ENCODE peak calls at places on chromosomes 12 and 14, in four cellular contexts. One of them, this sample, is unnamed.

GRCh38 chr14:73742520-73743238 is 28.5 kb upstream of the PNMA1 start:
- DNase-seq in GM12878: no peak
- DNase-seq in H1: no peak
- DNase-seq in HepG2: no peak
- DNase-seq in this sample: no peak

GRCh38 chr14:87229131-87229530 is 763.9 kb downstream of the GALC start:
- DNase-seq in GM12878: no peak
- DNase-seq in H1: no peak
- DNase-seq in HepG2: no peak
- DNase-seq in this sample: no peak

GRCh38 chr12:56751712-56752598 is at the start of gene PRIM1:
- DNase-seq in GM12878: peak; percentile 54
- DNase-seq in H1: peak; percentile 94
- DNase-seq in HepG2: peak; percentile 65
- DNase-seq in this sample: peak; percentile 82

GRCh38 chr14:67575684-67576083 is 24.4 kb downstream of the PIGH start:
- DNase-seq in GM12878: no peak
- DNase-seq in H1: no peak
- DNase-seq in HepG2: no peak
- DNase-seq in this sample: no peak

GRCh38 chr14:88974991-88975835 is 150.8 kb downstream of the TTC8 start:
- DNase-seq in GM12878: no peak
- DNase-seq in H1: no peak
- DNase-seq in HepG2: no peak
- DNase-seq in this sample: no peak

GRCh38 chr12:89351489-89352241 is 636 bp downstream of the DUSP6 start:
- DNase-seq in GM12878: no peak
- DNase-seq in H1: peak; percentile 67
- DNase-seq in HepG2: no peak
- DNase-seq in this sample: no peak

GRCh38 chr14:74954232-74954946 is 1.0 kb downstream of the PGF start:
- DNase-seq in GM12878: no peak
- DNase-seq in H1: no peak
- DNase-seq in HepG2: peak; percentile 63
- DNase-seq in this sample: no peak

GRCh38 chr14:58738189-58738836 is 100.6 kb downstream of the DACT1 start:
- DNase-seq in GM12878: no peak
- DNase-seq in H1: no peak
- DNase-seq in HepG2: no peak
- DNase-seq in this sample: no peak

GRCh38 chr14:50344116-50344775 is 32.1 kb downstream of the DMAC2L start:
- DNase-seq in GM12878: peak; percentile 74
- DNase-seq in H1: no peak
- DNase-seq in HepG2: no peak
- DNase-seq in this sample: no peak

GRCh38 chr12:125015680-125016310 is 22.4 kb downstream of the BRI3BP start:
- DNase-seq in GM12878: no peak
- DNase-seq in H1: no peak
- DNase-seq in HepG2: no peak
- DNase-seq in this sample: no peak

GRCh38 chr12:47811581-47812484 is 7.9 kb downstream of the HDAC7 start:
- DNase-seq in GM12878: no peak
- DNase-seq in H1: no peak
- DNase-seq in HepG2: no peak
- DNase-seq in this sample: no peak

GRCh38 chr12:115294443-115295133 is 610.6 kb upstream of the TBX3 start:
- DNase-seq in GM12878: no peak
- DNase-seq in H1: no peak
- DNase-seq in HepG2: no peak
- DNase-seq in this sample: no peak

GRCh38 chr12:4355843-4356327 is 23.6 kb downstream of the FGF23 start:
- DNase-seq in GM12878: no peak
- DNase-seq in H1: peak; percentile 99
- DNase-seq in HepG2: peak; percentile 28
- DNase-seq in this sample: peak; percentile 99

GRCh38 chr14:36508418-36509051 is 11.5 kb downstream of the NKX2-1 start:
- DNase-seq in GM12878: no peak
- DNase-seq in H1: peak; percentile 72
- DNase-seq in HepG2: no peak
- DNase-seq in this sample: no peak

GRCh38 chr12:12759234-12759915 is 26.1 kb upstream of the APOLD1 start:
- DNase-seq in GM12878: no peak
- DNase-seq in H1: no peak
- DNase-seq in HepG2: no peak
- DNase-seq in this sample: no peak

GRCh38 chr14:101467181-101467926 is 93.9 kb upstream of the DIO3 start:
- DNase-seq in GM12878: no peak
- DNase-seq in H1: no peak
- DNase-seq in HepG2: no peak
- DNase-seq in this sample: no peak

GRCh38 chr14:52153939-52154338 is 85.1 kb upstream of the NID2 start:
- DNase-seq in GM12878: no peak
- DNase-seq in H1: no peak
- DNase-seq in HepG2: no peak
- DNase-seq in this sample: no peak

GRCh38 chr14:56490379-56490778 is 89.2 kb upstream of the TMEM260 start:
- DNase-seq in GM12878: no peak
- DNase-seq in H1: no peak
- DNase-seq in HepG2: peak; percentile 29
- DNase-seq in this sample: no peak

GRCh38 chr12:93122569-93123091 is 193.5 kb upstream of the EEA1 start:
- DNase-seq in GM12878: no peak
- DNase-seq in H1: no peak
- DNase-seq in HepG2: peak; percentile 81
- DNase-seq in this sample: no peak

GRCh38 chr14:60266021-60266937 is 17.3 kb downstream of the PPM1A start:
- DNase-seq in GM12878: no peak
- DNase-seq in H1: no peak
- DNase-seq in HepG2: peak; percentile 27
- DNase-seq in this sample: no peak

GRCh38 chr12:89706551-89707348 is 1.9 kb downstream of the ATP2B1 start:
- DNase-seq in GM12878: no peak
- DNase-seq in H1: no peak
- DNase-seq in HepG2: no peak
- DNase-seq in this sample: no peak

GRCh38 chr12:43113153-43113552 is 438.9 kb downstream of the ADAMTS20 start:
- DNase-seq in GM12878: no peak
- DNase-seq in H1: no peak
- DNase-seq in HepG2: no peak
- DNase-seq in this sample: no peak

GRCh38 chr14:44565968-44566367 is 58.9 kb upstream of the FSCB start:
- DNase-seq in GM12878: no peak
- DNase-seq in H1: no peak
- DNase-seq in HepG2: no peak
- DNase-seq in this sample: no peak

GRCh38 chr12:6715130-6715529 is 8.7 kb upstream of the COPS7A start:
- DNase-seq in GM12878: no peak
- DNase-seq in H1: no peak
- DNase-seq in HepG2: no peak
- DNase-seq in this sample: no peak

GRCh38 chr12:6722863-6723262 is 983 bp upstream of the COPS7A start:
- DNase-seq in GM12878: no peak
- DNase-seq in H1: no peak
- DNase-seq in HepG2: no peak
- DNase-seq in this sample: no peak

GRCh38 chr12:6716874-6717437 is 6.9 kb upstream of the COPS7A start:
- DNase-seq in GM12878: no peak
- DNase-seq in H1: no peak
- DNase-seq in HepG2: no peak
- DNase-seq in this sample: no peak
- H3K4me3 ChIP-seq in GM12878: no peak overlapping the region
- H3K4me3 ChIP-seq in H1: no peak overlapping the region
- H3K4me3 ChIP-seq in HepG2: no peak overlapping the region
- H3K4me3 ChIP-seq in this sample: no peak overlapping the region

GRCh38 chr14:47284283-47284682 is 391.1 kb downstream of the MDGA2 start:
- DNase-seq in GM12878: no peak
- DNase-seq in H1: no peak
- DNase-seq in HepG2: no peak
- DNase-seq in this sample: no peak

GRCh38 chr14:47273939-47274338 is 401.5 kb downstream of the MDGA2 start:
- DNase-seq in GM12878: no peak
- DNase-seq in H1: no peak
- DNase-seq in HepG2: no peak
- DNase-seq in this sample: no peak

GRCh38 chr14:47277703-47278102 is 397.7 kb downstream of the MDGA2 start:
- DNase-seq in GM12878: no peak
- DNase-seq in H1: no peak
- DNase-seq in HepG2: no peak
- DNase-seq in this sample: no peak

GRCh38 chr14:47276931-47277330 is 398.5 kb downstream of the MDGA2 start:
- DNase-seq in GM12878: no peak
- DNase-seq in H1: no peak
- DNase-seq in HepG2: no peak
- DNase-seq in this sample: no peak

DNA sequence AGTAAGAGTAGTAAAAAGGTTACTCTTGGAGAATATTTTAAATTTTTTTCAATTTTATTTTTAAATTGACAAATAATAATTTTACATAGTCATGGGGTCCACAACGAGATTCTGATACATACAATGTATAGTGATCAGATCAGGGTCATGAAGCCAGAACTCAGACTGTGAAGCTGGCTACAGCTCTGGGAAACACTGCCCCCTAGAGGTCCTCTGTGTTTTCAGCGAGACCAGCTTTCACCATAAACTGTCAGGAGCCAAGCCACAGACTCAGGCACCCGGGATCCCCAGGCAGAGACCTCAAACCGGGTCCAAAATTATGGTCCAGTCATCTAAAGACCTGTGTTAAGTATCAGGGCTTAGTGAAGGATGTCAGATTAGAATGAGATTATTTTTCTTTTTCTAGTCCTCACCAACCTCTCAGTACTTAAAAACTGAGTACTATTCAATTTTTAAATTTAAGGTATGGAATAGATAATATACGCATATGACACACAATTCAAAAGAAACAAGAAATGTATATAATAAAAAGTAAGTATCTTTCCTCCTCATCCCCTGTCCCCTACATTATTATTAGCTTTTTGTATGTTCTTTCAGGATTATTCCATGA is 397.1 kb downstream of the MDGA2 start:
- DNase-seq in GM12878: no peak
- DNase-seq in H1: peak; percentile 82
- DNase-seq in HepG2: peak; percentile 11
- DNase-seq in this sample: peak; percentile 44
- TF ChIP-seq SUZ12 in GM12878: no peak
- TF ChIP-seq SUZ12 in H1: no peak
- TF ChIP-seq SUZ12 in HepG2: no peak
- TF ChIP-seq SUZ12 in this sample: no peak

GRCh38 chr12:76946451-76946850 is 67.6 kb upstream of the CSRP2 start:
- DNase-seq in GM12878: no peak
- DNase-seq in H1: no peak
- DNase-seq in HepG2: no peak
- DNase-seq in this sample: no peak

GRCh38 chr12:76943004-76943403 is 64.2 kb upstream of the CSRP2 start:
- DNase-seq in GM12878: no peak
- DNase-seq in H1: no peak
- DNase-seq in HepG2: no peak
- DNase-seq in this sample: no peak

GRCh38 chr12:76944892-76945291 is 66.1 kb upstream of the CSRP2 start:
- DNase-seq in GM12878: no peak
- DNase-seq in H1: no peak
- DNase-seq in HepG2: no peak
- DNase-seq in this sample: no peak

GRCh38 chr12:76945867-76946266 is 67.0 kb upstream of the CSRP2 start:
- DNase-seq in GM12878: no peak
- DNase-seq in H1: no peak
- DNase-seq in HepG2: no peak
- DNase-seq in this sample: no peak

DNA sequence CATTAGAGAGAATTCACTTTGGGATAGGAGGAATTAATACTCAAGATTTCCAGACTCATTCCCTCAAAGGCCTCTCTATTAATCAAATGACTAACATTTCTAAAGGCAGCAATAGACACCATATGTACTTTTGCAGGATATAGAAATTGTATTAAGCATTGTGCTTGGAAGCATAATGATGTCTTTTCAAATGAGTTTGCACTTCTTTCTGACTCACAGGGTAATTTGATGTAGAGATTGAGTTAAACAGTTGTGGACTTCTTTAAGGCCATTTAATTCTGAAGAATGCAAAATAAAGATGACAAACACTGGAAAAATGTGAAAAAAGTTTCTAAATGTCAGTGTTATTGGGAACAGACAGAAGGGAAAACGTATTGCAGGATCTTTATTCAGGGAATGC is 63.5 kb upstream of the CSRP2 start:
- DNase-seq in GM12878: no peak
- DNase-seq in H1: no peak
- DNase-seq in HepG2: no peak
- DNase-seq in this sample: no peak
- H3K4me3 ChIP-seq in GM12878: no peak overlapping the region
- H3K4me3 ChIP-seq in H1: no peak overlapping the region
- H3K4me3 ChIP-seq in HepG2: no peak overlapping the region
- H3K4me3 ChIP-seq in this sample: no peak overlapping the region

GRCh38 chr12:2836576-2836975 is 1.7 kb upstream of the NRIP2 start:
- DNase-seq in GM12878: no peak
- DNase-seq in H1: no peak
- DNase-seq in HepG2: no peak
- DNase-seq in this sample: no peak

GRCh38 chr12:2833810-2834209 is 1.0 kb downstream of the NRIP2 start:
- DNase-seq in GM12878: no peak
- DNase-seq in H1: no peak
- DNase-seq in HepG2: no peak
- DNase-seq in this sample: no peak

GRCh38 chr12:2833327-2833726 is 1.5 kb downstream of the NRIP2 start:
- DNase-seq in GM12878: no peak
- DNase-seq in H1: no peak
- DNase-seq in HepG2: no peak
- DNase-seq in this sample: no peak

GRCh38 chr12:2836004-2836403 is 1.2 kb upstream of the NRIP2 start:
- DNase-seq in GM12878: no peak
- DNase-seq in H1: no peak
- DNase-seq in HepG2: no peak
- DNase-seq in this sample: no peak

DNA sequence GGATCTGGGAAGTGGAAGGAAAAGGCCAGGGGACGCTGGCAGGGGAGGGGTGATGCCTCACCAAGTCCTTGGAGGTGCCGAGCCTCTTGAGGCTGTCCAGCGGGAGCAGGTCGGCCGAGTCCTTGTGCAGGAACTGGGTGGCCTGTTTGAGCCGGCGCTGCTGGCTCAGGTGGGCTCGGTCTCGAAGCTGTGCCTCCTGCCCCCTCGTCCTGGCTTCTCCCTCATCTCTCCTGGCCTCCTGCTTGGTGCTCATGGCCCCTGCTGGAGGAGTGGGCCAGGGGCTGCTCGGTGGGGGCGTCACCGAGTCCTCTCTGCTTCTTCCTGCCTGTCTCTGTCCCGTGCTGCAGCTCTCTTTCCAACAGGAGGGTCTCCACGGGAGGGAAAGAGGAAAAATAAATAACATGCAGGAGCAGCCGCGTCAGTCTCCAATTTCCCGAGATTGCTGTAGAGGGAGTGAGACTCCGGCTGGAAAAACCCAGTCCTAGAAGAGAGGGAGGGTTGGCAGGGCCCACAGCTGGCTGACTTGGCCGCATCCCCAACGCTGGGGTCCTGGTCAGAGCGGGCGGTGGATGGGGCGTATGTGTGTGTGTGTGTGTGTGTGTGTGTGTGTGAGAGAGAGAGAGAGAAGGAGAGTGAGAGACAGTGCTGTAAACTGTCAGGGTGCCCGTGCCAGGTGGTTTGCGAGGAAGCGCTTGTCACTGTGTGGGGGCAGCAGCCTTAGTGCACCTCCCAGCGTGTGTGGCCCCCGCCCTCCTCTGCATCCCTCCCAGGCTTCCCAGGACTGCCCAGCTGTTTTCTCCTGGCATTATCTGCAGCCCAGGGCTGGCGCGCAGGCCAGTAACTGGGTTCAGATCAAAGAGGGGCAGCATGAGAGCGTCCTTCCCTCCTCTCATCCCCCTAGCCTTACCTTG is at the start of gene NRIP2:
- DNase-seq in GM12878: no peak
- DNase-seq in H1: peak; percentile 65
- DNase-seq in HepG2: no peak
- DNase-seq in this sample: no peak
- TF ChIP-seq SUZ12 in GM12878: no peak
- TF ChIP-seq SUZ12 in H1: no peak
- TF ChIP-seq SUZ12 in HepG2: no peak
- TF ChIP-seq SUZ12 in this sample: no peak